ENCODE peak calls at places on chromosome 3, in five cellular contexts. One of them, this sample, is unnamed. For H3K27me3, the result is how much of the 10 kb centered on the place peaks cover.

GRCh38 chr3:178778579-178778978 is 242.3 kb downstream of the KCNMB2 start:
- DNase-seq in transverse colon: no peak
- DNase-seq in suprapubic skin: no peak
- DNase-seq in stomach: no peak
- DNase-seq in K562: no peak
- DNase-seq in this sample: no peak

GRCh38 chr3:69784854-69785523 is 45.7 kb downstream of the MITF start:
- DNase-seq in stomach: no peak
- DNase-seq in transverse colon: peak
- DNase-seq in K562: no peak
- DNase-seq in suprapubic skin: peak
- DNase-seq in this sample: peak

GRCh38 chr3:71132995-71133730 is 450.4 kb downstream of the FOXP1 start:
- DNase-seq in K562: no peak
- DNase-seq in transverse colon: no peak
- DNase-seq in suprapubic skin: no peak
- DNase-seq in stomach: no peak
- DNase-seq in this sample: no peak

GRCh38 chr3:67033091-67033490 is 35.0 kb downstream of the KBTBD8 start:
- DNase-seq in K562: no peak
- DNase-seq in transverse colon: no peak
- DNase-seq in suprapubic skin: no peak
- DNase-seq in stomach: no peak
- DNase-seq in this sample: no peak

GRCh38 chr3:20837676-20838302 is 651.8 kb upstream of the SGO1 start:
- DNase-seq in transverse colon: no peak
- DNase-seq in K562: no peak
- DNase-seq in stomach: peak
- DNase-seq in suprapubic skin: no peak
- DNase-seq in this sample: no peak

GRCh38 chr3:115388825-115389224 is 234.5 kb upstream of the GAP43 start:
- DNase-seq in transverse colon: no peak
- DNase-seq in suprapubic skin: no peak
- DNase-seq in K562: no peak
- DNase-seq in stomach: no peak
- DNase-seq in this sample: no peak

GRCh38 chr3:119870512-119870911 is 88.6 kb downstream of the NR1I2 start:
- DNase-seq in transverse colon: no peak
- DNase-seq in K562: no peak
- DNase-seq in stomach: no peak
- DNase-seq in suprapubic skin: no peak
- DNase-seq in this sample: no peak

GRCh38 chr3:65664927-65665326 is 373.8 kb downstream of the MAGI1 start:
- DNase-seq in stomach: no peak
- DNase-seq in transverse colon: no peak
- DNase-seq in suprapubic skin: no peak
- DNase-seq in K562: peak
- DNase-seq in this sample: no peak

GRCh38 chr3:19702416-19703078 is 231.5 kb downstream of the EFHB start:
- DNase-seq in K562: no peak
- DNase-seq in suprapubic skin: no peak
- DNase-seq in transverse colon: no peak
- DNase-seq in stomach: no peak
- DNase-seq in this sample: peak

GRCh38 chr3:184234224-184234623 is 4.8 kb downstream of the VWA5B2 start:
- DNase-seq in stomach: peak
- DNase-seq in transverse colon: no peak
- DNase-seq in suprapubic skin: no peak
- DNase-seq in K562: peak
- DNase-seq in this sample: peak

GRCh38 chr3:30286007-30286669 is 320.3 kb upstream of the TGFBR2 start:
- DNase-seq in K562: no peak
- DNase-seq in stomach: peak
- DNase-seq in suprapubic skin: peak
- DNase-seq in transverse colon: peak
- DNase-seq in this sample: no peak

GRCh38 chr3:124669470-124669869 is 60.8 kb upstream of the UMPS start:
- DNase-seq in K562: no peak
- DNase-seq in suprapubic skin: no peak
- DNase-seq in stomach: no peak
- DNase-seq in transverse colon: no peak
- DNase-seq in this sample: no peak

GRCh38 chr3:33030802-33031201 is 66.1 kb downstream of the GLB1 start:
- DNase-seq in stomach: no peak
- DNase-seq in K562: no peak
- DNase-seq in suprapubic skin: no peak
- DNase-seq in transverse colon: no peak
- DNase-seq in this sample: no peak

GRCh38 chr3:101722394-101723173 is 1.8 kb upstream of the CEP97 start:
- DNase-seq in K562: no peak
- DNase-seq in transverse colon: no peak
- DNase-seq in suprapubic skin: no peak
- DNase-seq in stomach: no peak
- DNase-seq in this sample: no peak

GRCh38 chr3:114846779-114847178 is 300.3 kb downstream of the ZBTB20 start:
- DNase-seq in K562: no peak
- DNase-seq in stomach: no peak
- DNase-seq in transverse colon: no peak
- DNase-seq in suprapubic skin: no peak
- DNase-seq in this sample: no peak

GRCh38 chr3:64650710-64651109 is 37.1 kb downstream of the ADAMTS9 start:
- DNase-seq in suprapubic skin: no peak
- DNase-seq in stomach: no peak
- DNase-seq in transverse colon: no peak
- DNase-seq in K562: no peak
- DNase-seq in this sample: no peak

GRCh38 chr3:118412503-118412902 is 622.1 kb downstream of the IGSF11 start:
- DNase-seq in stomach: no peak
- DNase-seq in K562: no peak
- DNase-seq in suprapubic skin: no peak
- DNase-seq in transverse colon: no peak
- DNase-seq in this sample: no peak

GRCh38 chr3:20064796-20065564 is 24.7 kb downstream of the KAT2B start:
- DNase-seq in transverse colon: no peak
- DNase-seq in stomach: no peak
- DNase-seq in K562: no peak
- DNase-seq in suprapubic skin: no peak
- DNase-seq in this sample: no peak

GRCh38 chr3:168472811-168473210 is 377.1 kb upstream of the GOLIM4 start:
- DNase-seq in suprapubic skin: no peak
- DNase-seq in transverse colon: no peak
- DNase-seq in stomach: no peak
- DNase-seq in K562: no peak
- DNase-seq in this sample: no peak

GRCh38 chr3:59263152-59263551 is 213.3 kb upstream of the CFAP20DC start:
- DNase-seq in K562: no peak
- DNase-seq in stomach: no peak
- DNase-seq in transverse colon: no peak
- DNase-seq in suprapubic skin: no peak
- DNase-seq in this sample: no peak

GRCh38 chr3:188257384-188257961 is 103.5 kb downstream of the LPP start:
- DNase-seq in suprapubic skin: no peak
- DNase-seq in stomach: no peak
- DNase-seq in transverse colon: no peak
- DNase-seq in K562: no peak
- DNase-seq in this sample: no peak

GRCh38 chr3:192851821-192852352 is 65.8 kb downstream of the MB21D2 start:
- DNase-seq in transverse colon: peak
- DNase-seq in suprapubic skin: peak
- DNase-seq in stomach: peak
- DNase-seq in K562: no peak
- DNase-seq in this sample: no peak
- TF ChIP-seq EP300 in transverse colon: no peak
- TF ChIP-seq EP300 in suprapubic skin: no peak
- TF ChIP-seq EP300 in stomach: no peak
- TF ChIP-seq EP300 in K562: no peak
- TF ChIP-seq EP300 in this sample: no peak

GRCh38 chr3:194163697-194164096 is 27.7 kb downstream of the HES1 start:
- DNase-seq in suprapubic skin: no peak
- DNase-seq in K562: no peak
- DNase-seq in stomach: no peak
- DNase-seq in transverse colon: no peak
- DNase-seq in this sample: no peak
- H3K27me3 ChIP-seq in suprapubic skin: under half
- H3K27me3 ChIP-seq in K562: under half
- H3K27me3 ChIP-seq in stomach: under half
- H3K27me3 ChIP-seq in transverse colon: under half
- H3K27me3 ChIP-seq in this sample: under half

DNA sequence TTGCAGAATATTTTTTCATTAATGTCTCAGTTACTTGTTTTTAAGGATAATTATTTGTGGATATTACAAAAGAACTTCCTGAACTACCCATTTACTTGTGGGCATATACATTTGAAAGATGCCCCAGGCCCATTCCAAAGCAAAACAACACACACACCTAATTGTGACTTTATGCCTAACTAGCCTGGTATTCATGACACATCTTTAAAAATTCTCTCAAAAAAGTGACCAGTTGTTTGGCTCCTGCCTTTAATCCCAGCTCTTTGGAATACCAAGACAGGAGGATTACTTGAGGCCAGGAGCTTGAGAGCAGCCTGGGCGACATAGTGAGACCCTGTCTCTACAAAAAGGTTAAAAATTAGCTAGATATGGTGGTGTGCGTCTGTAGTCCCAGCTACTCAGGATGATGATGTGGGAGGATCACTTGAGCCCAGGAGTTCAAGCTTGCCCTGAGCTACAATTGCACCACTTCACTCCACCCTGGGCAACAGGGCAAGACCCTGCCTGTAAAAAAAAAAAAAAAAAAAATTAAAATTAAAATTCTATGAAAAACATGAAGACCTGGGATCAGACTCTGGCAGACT is 51.7 kb upstream of the SLC4A7 start:
- DNase-seq in K562: no peak
- DNase-seq in transverse colon: no peak
- DNase-seq in suprapubic skin: no peak
- DNase-seq in stomach: no peak
- DNase-seq in this sample: no peak
- H3K27ac ChIP-seq in K562: no peak
- H3K27ac ChIP-seq in transverse colon: peak
- H3K27ac ChIP-seq in suprapubic skin: peak
- H3K27ac ChIP-seq in stomach: peak
- H3K27ac ChIP-seq in this sample: no peak

DNA sequence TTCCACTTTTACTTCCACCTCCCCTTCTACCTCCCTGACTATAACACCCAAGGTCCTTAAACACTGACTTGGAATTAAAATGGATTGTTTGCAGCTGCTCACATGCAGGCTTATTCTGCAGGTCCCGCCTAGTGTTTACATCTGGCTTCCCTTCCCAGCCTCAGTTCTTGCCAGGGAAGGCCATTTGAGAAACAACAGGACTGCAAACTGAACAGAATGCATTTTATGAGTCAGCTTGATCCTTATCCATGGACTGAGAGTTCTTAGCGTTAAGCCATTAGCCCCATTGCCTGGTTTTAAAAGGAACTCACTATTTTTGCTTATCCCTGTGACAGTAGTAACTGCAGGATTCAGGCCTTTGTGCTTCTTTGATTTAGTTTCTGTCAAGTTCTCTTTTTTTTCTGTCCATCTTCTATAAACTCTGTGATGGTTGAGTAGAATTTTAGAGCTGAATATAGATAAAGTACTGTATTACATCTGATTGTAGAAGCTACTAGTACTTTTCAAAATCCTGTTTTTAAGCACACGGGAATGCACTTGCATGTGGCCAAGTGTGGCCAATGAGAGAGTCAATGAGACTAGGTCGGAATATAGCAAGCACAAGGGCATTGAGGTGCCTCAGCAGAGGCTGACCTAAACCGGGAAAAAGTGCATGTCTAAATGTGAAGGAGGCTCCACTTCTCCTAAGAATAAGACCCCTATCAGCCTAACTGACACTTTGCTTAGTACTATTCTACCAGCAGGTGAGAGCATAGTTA is 106.4 kb downstream of the TUSC7 start:
- DNase-seq in transverse colon: peak
- DNase-seq in stomach: no peak
- DNase-seq in K562: no peak
- DNase-seq in suprapubic skin: no peak
- DNase-seq in this sample: no peak
- TF ChIP-seq EP300 in transverse colon: no peak
- TF ChIP-seq EP300 in stomach: peak
- TF ChIP-seq EP300 in K562: no peak
- TF ChIP-seq EP300 in suprapubic skin: no peak
- TF ChIP-seq EP300 in this sample: no peak

GRCh38 chr3:42499478-42499871 is 3.0 kb upstream of the VIPR1 start:
- DNase-seq in K562: no peak
- DNase-seq in suprapubic skin: peak
- DNase-seq in stomach: peak
- DNase-seq in transverse colon: no peak
- DNase-seq in this sample: peak
- H3K27me3 ChIP-seq in K562: under half
- H3K27me3 ChIP-seq in suprapubic skin: under half
- H3K27me3 ChIP-seq in stomach: under half
- H3K27me3 ChIP-seq in transverse colon: half or more
- H3K27me3 ChIP-seq in this sample: under half

DNA sequence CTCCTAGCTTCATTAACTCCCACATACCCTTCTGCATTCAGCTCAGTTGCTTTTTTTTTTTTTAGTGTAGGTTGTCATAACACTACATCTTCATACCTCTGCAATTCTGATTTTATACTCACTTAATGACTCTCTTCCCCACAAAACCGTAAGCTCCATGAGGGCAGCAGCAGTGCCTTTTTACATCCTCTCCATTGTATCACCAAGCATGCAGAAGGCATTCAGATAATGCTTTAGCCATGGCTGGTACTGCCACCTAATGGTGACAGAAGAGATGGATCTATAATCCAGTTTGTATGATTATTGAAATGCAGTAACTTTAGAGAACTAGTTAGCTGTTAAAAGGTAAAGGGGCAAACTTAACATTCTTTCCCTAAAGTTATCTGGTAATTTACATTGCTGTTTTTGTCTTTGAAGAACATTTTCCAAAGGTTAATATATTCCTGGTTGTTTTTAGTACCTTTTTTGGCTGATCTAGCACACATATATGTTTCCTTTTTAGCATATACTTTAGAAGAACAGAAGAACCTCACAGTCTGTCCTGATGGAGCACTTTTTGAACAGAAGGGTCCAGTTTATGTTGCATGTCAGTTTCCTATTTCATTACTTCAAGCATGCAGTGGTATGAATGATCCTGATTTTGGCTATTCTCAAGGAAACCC is 36.8 kb downstream of the ATP1B3 start:
- DNase-seq in K562: peak
- DNase-seq in transverse colon: peak
- DNase-seq in stomach: no peak
- DNase-seq in suprapubic skin: no peak
- DNase-seq in this sample: no peak
- H3K27ac ChIP-seq in K562: no peak
- H3K27ac ChIP-seq in transverse colon: no peak
- H3K27ac ChIP-seq in stomach: no peak
- H3K27ac ChIP-seq in suprapubic skin: no peak
- H3K27ac ChIP-seq in this sample: no peak

GRCh38 chr3:122874116-122874515 is 79.2 kb downstream of the SLC49A4 start:
- DNase-seq in suprapubic skin: no peak
- DNase-seq in stomach: no peak
- DNase-seq in K562: no peak
- DNase-seq in transverse colon: no peak
- DNase-seq in this sample: no peak

GRCh38 chr3:122864498-122864897 is 69.6 kb downstream of the SLC49A4 start:
- DNase-seq in suprapubic skin: no peak
- DNase-seq in stomach: no peak
- DNase-seq in transverse colon: no peak
- DNase-seq in K562: no peak
- DNase-seq in this sample: no peak

GRCh38 chr3:122868322-122868721 is 73.5 kb downstream of the SLC49A4 start:
- DNase-seq in transverse colon: no peak
- DNase-seq in suprapubic skin: no peak
- DNase-seq in stomach: no peak
- DNase-seq in K562: no peak
- DNase-seq in this sample: no peak
- TF ChIP-seq EP300 in transverse colon: no peak
- TF ChIP-seq EP300 in suprapubic skin: no peak
- TF ChIP-seq EP300 in stomach: no peak
- TF ChIP-seq EP300 in K562: no peak
- TF ChIP-seq EP300 in this sample: no peak

This sample was measured in upper lobe of left lung.